ENCODE peak calls at places on chromosomes 1 and 21, in five cellular contexts. S is heart right ventricle, T is WERI-Rb-1, E is HFFc6, Y is hepatocyte. P is an unnamed sample.

GRCh38 chr1:35320937-35321336 is 52.4 kb downstream of the ZMYM4 start:
- DNase-seq in E (no peak), T (no peak), S (no peak), Y (no peak), P (no peak)

GRCh38 chr1:11606775-11607174 is 47.5 kb downstream of the FBXO2 start:
- DNase-seq in E (no peak), Y (no peak), T (no peak), S (no peak), P (no peak)

GRCh38 chr1:226625326-226625725 is 76.8 kb downstream of the STUM start:
- DNase-seq in Y (no peak), S (no peak), T (no peak), E (no peak), P (no peak)

GRCh38 chr1:104125226-104125625 is 375.5 kb downstream of the AMY1C start:
- DNase-seq in T (no peak), E (no peak), S (no peak), Y (no peak), P (no peak)

GRCh38 chr1:110511436-110511835 is 7.5 kb downstream of the KCNA10 start:
- DNase-seq in T (no peak), E (no peak), S (no peak), Y (no peak), P (no peak)

GRCh38 chr1:24702511-24703293 is 42.5 kb upstream of the CLIC4 start:
- DNase-seq in Y (peak; percentile 53), T (peak; percentile 43), S (peak; percentile 46), E (no peak), P (no peak)

GRCh38 chr1:244988521-244988920 is 124.2 kb upstream of the HNRNPU start:
- DNase-seq in Y (no peak), E (no peak), T (no peak), S (no peak), P (no peak)

GRCh38 chr1:53580009-53580400 is 120.8 kb downstream of the DMRTB1 start:
- DNase-seq in Y (no peak), T (peak; percentile 1), S (no peak), E (no peak), P (no peak)

GRCh38 chr1:88736633-88737248 is 52.7 kb downstream of the PKN2 start:
- DNase-seq in Y (peak; percentile 23), E (peak; percentile 62), S (no peak), T (peak; percentile 41), P (no peak)

GRCh38 chr1:6207075-6207885 is 1.4 kb downstream of the RNF207 start:
- DNase-seq in E (no peak), Y (no peak), T (no peak), S (peak; percentile 32), P (no peak)

GRCh38 chr1:115838805-115839705 is 1.9 kb downstream of the NHLH2 start:
- DNase-seq in Y (peak; percentile 25), E (no peak), T (peak; percentile 82), S (peak; percentile 19), P (no peak)

GRCh38 chr21:44718571-44718970 is 7.2 kb upstream of the TSPEAR start:
- DNase-seq in T (no peak), S (no peak), E (no peak), Y (no peak), P (no peak)

GRCh38 chr1:234564035-234565029 is 45.6 kb downstream of the IRF2BP2 start:
- DNase-seq in E (peak; percentile 79), S (no peak), Y (peak; percentile 82), T (peak; percentile 7), P (no peak)

GRCh38 chr1:155499953-155500621 is 62.5 kb downstream of the ASH1L start:
- DNase-seq in S (no peak), E (no peak), T (no peak), Y (peak; percentile 48), P (no peak)

GRCh38 chr21:16945580-16945979 is 567.3 kb upstream of the CXADR start:
- DNase-seq in T (no peak), Y (no peak), S (no peak), E (no peak), P (no peak)

GRCh38 chr1:30380625-30380984 is 342.8 kb downstream of the MATN1 start:
- DNase-seq in T (no peak), E (no peak), S (no peak), Y (no peak), P (no peak)

GRCh38 chr1:26159113-26160039 is 497 bp downstream of the FAM110D start:
- DNase-seq in E (no peak), T (no peak), Y (no peak), S (peak; percentile 48), P (no peak)

GRCh38 chr1:55898191-55898590 is 681.2 kb downstream of the PLPP3 start:
- DNase-seq in Y (peak; percentile 38), E (peak; percentile 67), S (no peak), T (no peak), P (no peak)

GRCh38 chr1:6624712-6625578 is at the start of gene THAP3:
- DNase-seq in Y (peak; percentile 95), T (peak; percentile 90), E (peak; percentile 78), S (peak; percentile 92), P (peak; percentile 83)

GRCh38 chr1:27601771-27602509 is 2.0 kb downstream of the AHDC1 start:
- DNase-seq in Y (peak; percentile 60), T (no peak), E (no peak), S (peak; percentile 60), P (no peak)

GRCh38 chr1:60978421-60979357 is 103.7 kb upstream of the NFIA start:
- DNase-seq in T (peak; percentile 46), Y (peak; percentile 46), S (peak; percentile 23), E (peak; percentile 43), P (no peak)

GRCh38 chr21:31594726-31595125 is 64.8 kb upstream of the SOD1 start:
- DNase-seq in S (no peak), Y (no peak), T (no peak), E (no peak), P (no peak)

GRCh38 chr1:155379180-155379876 is 58.6 kb downstream of the RUSC1 start:
- DNase-seq in Y (no peak), S (no peak), E (no peak), T (no peak), P (no peak)

GRCh38 chr1:210347112-210347511 is 18.4 kb downstream of the HHAT start:
- DNase-seq in S (no peak), Y (no peak), T (no peak), E (peak; percentile 24), P (no peak)

DNA sequence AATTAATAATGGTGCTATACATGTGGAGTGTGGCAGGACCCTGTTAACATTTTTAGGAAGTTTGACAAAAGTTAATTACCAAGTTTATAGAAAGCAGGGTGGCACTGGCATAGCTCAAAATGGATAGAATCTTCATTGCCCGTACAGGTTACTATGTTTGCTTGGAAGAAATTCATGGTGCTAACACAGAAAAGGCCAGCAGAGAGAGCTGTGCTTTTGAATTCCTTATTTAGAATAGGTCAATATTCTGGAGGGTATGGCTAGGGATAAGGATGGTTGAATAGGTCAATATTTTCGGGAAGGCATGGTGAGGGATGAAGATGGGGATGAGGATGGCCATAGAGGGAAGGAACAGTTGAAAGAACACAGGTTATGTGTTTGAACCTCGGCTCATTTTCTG is 345.1 kb downstream of the LMO4 start:
- DNase-seq in E (no peak), T (no peak), Y (no peak), S (no peak), P (no peak)
- TF ChIP-seq CTCF in E (peak; percentile 38), T (peak; percentile 19), Y (peak; percentile 31), S (no peak), P (no peak)

GRCh38 chr1:109193653-109194590 is 19.8 kb upstream of the SARS1 start:
- DNase-seq in T (peak; percentile 75), S (peak; percentile 16), E (no peak), Y (peak; percentile 59), P (peak; percentile 47)
- TF ChIP-seq CTCF in T (peak; percentile 89), S (peak; percentile 36), E (peak; percentile 79), Y (peak; percentile 56), P (no peak)

GRCh38 chr1:200258447-200259375 is 151.1 kb downstream of the ZNF281 start:
- DNase-seq in S (no peak), Y (no peak), T (peak; percentile 56), E (no peak), P (no peak)
- TF ChIP-seq CTCF in S (peak; percentile 26), Y (peak; percentile 35), T (peak; percentile 84), E (peak; percentile 79), P (peak; percentile 45)

DNA sequence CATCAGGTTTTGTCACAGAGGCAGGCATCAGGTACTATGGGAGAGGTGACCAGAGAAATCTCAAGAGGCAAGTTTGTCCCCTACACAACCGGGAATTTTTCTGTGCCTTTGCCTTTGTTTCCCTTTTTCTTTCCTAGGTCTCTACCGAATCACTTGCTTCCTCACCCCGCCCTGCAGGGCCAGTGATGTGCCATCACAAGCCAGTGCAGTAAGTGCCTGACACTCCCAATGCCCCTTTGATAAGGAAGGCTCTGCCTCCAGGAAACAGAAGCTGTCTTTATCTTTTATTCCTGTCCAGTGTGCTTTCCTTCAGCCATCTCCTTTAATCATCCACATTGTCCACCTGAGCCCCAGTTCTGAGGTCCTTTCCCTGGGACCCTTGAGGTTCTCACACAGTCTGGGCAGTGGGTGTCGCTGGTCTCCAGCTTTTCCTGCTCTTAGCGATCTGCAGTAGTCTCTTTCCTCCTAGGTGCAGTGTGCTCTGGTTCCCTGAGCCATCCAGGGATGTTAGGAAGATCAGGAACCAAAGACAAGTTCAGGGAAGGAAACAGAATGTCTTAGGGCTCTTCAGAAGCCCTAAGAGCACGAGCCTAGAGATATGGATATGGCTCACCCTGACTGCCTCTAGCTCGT is 36.6 kb downstream of the GJA5 start:
- DNase-seq in E (peak; percentile 40), T (peak; percentile 91), Y (peak; percentile 82), S (peak; percentile 48), P (no peak)
- TF ChIP-seq CTCF in E (peak; percentile 71), T (peak; percentile 99), Y (peak; percentile 81), S (peak; percentile 85), P (no peak)